ENCODE peak calls at places on chromosomes 6 and 20, in six cellular contexts. N, A, M, D, F and U are unnamed samples.

GRCh38 chr20:52190437-52191131 is 995 bp downstream of the ZFP64 start:
- DNase-seq in N (peak; percentile 11), A (peak; percentile 41), M (peak; percentile 49), D (no peak), F (no peak), U (peak; percentile 55)

GRCh38 chr6:132286298-132287019 is 114.8 kb downstream of the MOXD1 start:
- DNase-seq in N (no peak), A (no peak), M (no peak), D (no peak), F (no peak), U (no peak)

GRCh38 chr6:11324453-11325023 is 92.1 kb upstream of the NEDD9 start:
- DNase-seq in N (peak; percentile 19), A (no peak), M (no peak), D (no peak), F (no peak), U (peak; percentile 33)

GRCh38 chr20:19964289-19965263 is 52.6 kb upstream of the NAA20 start:
- DNase-seq in N (peak; percentile 97), A (no peak), M (no peak), D (no peak), F (peak; percentile 68), U (peak; percentile 94)

GRCh38 chr6:98808522-98809210 is 25.7 kb upstream of the POU3F2 start:
- DNase-seq in N (no peak), A (no peak), M (no peak), D (no peak), F (no peak), U (no peak)

GRCh38 chr20:35820715-35821114 is 48.9 kb downstream of the PHF20 start:
- DNase-seq in N (peak; percentile 52), A (no peak), M (no peak), D (no peak), F (no peak), U (peak; percentile 57)

GRCh38 chr20:63978319-63979220 is 872 bp downstream of the SAMD10 start:
- DNase-seq in N (peak; percentile 43), A (peak; percentile 85), M (peak; percentile 89), D (no peak), F (peak; percentile 75), U (peak; percentile 62)

GRCh38 chr6:17950095-17950494 is 37.3 kb downstream of the KIF13A start:
- DNase-seq in N (no peak), A (no peak), M (no peak), D (no peak), F (no peak), U (no peak)

GRCh38 chr20:49785851-49786174 is 26.8 kb upstream of the SLC9A8 start:
- DNase-seq in N (no peak), A (no peak), M (no peak), D (no peak), F (no peak), U (no peak)

GRCh38 chr20:35451295-35451694 is 4.1 kb upstream of the CEP250 start:
- DNase-seq in N (no peak), A (no peak), M (no peak), D (no peak), F (no peak), U (no peak)

GRCh38 chr20:54144847-54145246 is 28.9 kb downstream of the CYP24A1 start:
- DNase-seq in N (no peak), A (no peak), M (no peak), D (no peak), F (no peak), U (no peak)

GRCh38 chr6:167108278-167108677 is 14.6 kb upstream of the CCR6 start:
- DNase-seq in N (no peak), A (no peak), M (no peak), D (no peak), F (no peak), U (no peak)

GRCh38 chr6:55678330-55679224 is 99.6 kb upstream of the HMGCLL1 start:
- DNase-seq in N (peak; percentile 25), A (no peak), M (no peak), D (no peak), F (no peak), U (peak; percentile 25)

GRCh38 chr20:33655164-33655563 is 7.0 kb upstream of the C20orf144 start:
- DNase-seq in N (no peak), A (no peak), M (no peak), D (no peak), F (no peak), U (no peak)

GRCh38 chr6:87139236-87139635 is 16.1 kb upstream of the ZNF292 start:
- DNase-seq in N (peak; percentile 62), A (no peak), M (no peak), D (no peak), F (peak; percentile 15), U (peak; percentile 61)

GRCh38 chr6:85081102-85081501 is 316.7 kb upstream of the TBX18 start:
- DNase-seq in N (no peak), A (no peak), M (no peak), D (no peak), F (no peak), U (no peak)

GRCh38 chr20:23257848-23258746 is 92.5 kb upstream of the NXT1 start:
- DNase-seq in N (peak; percentile 88), A (no peak), M (peak; percentile 28), D (no peak), F (peak; percentile 38), U (peak; percentile 93)

GRCh38 chr6:26045939-26046368 is 41.3 kb upstream of the HFE start:
- DNase-seq in N (no peak), A (no peak), M (no peak), D (no peak), F (no peak), U (no peak)

GRCh38 chr6:70527071-70527737 is 39.5 kb upstream of the SDHAF4 start:
- DNase-seq in N (peak; percentile 61), A (no peak), M (no peak), D (no peak), F (no peak), U (no peak)

GRCh38 chr20:12596863-12597262 is 411.9 kb upstream of the SPTLC3 start:
- DNase-seq in N (no peak), A (no peak), M (no peak), D (no peak), F (no peak), U (no peak)

GRCh38 chr6:2853766-2854393 is 12.2 kb upstream of the SERPINB1 start:
- DNase-seq in N (peak; percentile 89), A (peak; percentile 77), M (no peak), D (no peak), F (peak; percentile 68), U (peak; percentile 84)

GRCh38 chr20:59945175-59945574 is 5.0 kb downstream of the FAM217B start:
- DNase-seq in N (no peak), A (no peak), M (no peak), D (no peak), F (no peak), U (no peak)

GRCh38 chr6:34476048-34476328 is 10.1 kb downstream of the PACSIN1 start:
- DNase-seq in N (no peak), A (no peak), M (no peak), D (no peak), F (no peak), U (no peak)

GRCh38 chr6:50380409-50381105 is 330.8 kb upstream of the DEFB112 start:
- DNase-seq in N (no peak), A (no peak), M (no peak), D (no peak), F (no peak), U (no peak)

GRCh38 chr6:91637217-91637616 is 1050.3 kb upstream of the MAP3K7 start:
- DNase-seq in N (no peak), A (no peak), M (no peak), D (no peak), F (no peak), U (no peak)

GRCh38 chr20:21272279-21272678 is 30.9 kb upstream of the XRN2 start:
- DNase-seq in N (peak; percentile 51), A (no peak), M (no peak), D (no peak), F (peak; percentile 51), U (no peak)

GRCh38 chr20:21269772-21270171 is 33.4 kb upstream of the XRN2 start:
- DNase-seq in N (no peak), A (no peak), M (no peak), D (no peak), F (no peak), U (no peak)

GRCh38 chr20:21270806-21271205 is 32.3 kb upstream of the XRN2 start:
- DNase-seq in N (no peak), A (no peak), M (no peak), D (no peak), F (no peak), U (no peak)

GRCh38 chr20:21272679-21273078 is 30.5 kb upstream of the XRN2 start:
- DNase-seq in N (no peak), A (no peak), M (no peak), D (no peak), F (no peak), U (no peak)
- H3K14ac ChIP-seq in N (no peak overlapping the region), A (no peak overlapping the region), M (no peak overlapping the region), D (no peak overlapping the region), F (no peak overlapping the region), U (no peak overlapping the region)

GRCh38 chr20:47118641-47119040 is 224.0 kb downstream of the EYA2 start:
- DNase-seq in N (peak; percentile 28), A (no peak), M (no peak), D (no peak), F (no peak), U (no peak)
- H2AK5ac ChIP-seq in N (peak overlapping the region; percentile 96), A (no peak overlapping the region), M (no peak overlapping the region), D (no peak overlapping the region), F (no peak overlapping the region), U (no peak overlapping the region)

DNA sequence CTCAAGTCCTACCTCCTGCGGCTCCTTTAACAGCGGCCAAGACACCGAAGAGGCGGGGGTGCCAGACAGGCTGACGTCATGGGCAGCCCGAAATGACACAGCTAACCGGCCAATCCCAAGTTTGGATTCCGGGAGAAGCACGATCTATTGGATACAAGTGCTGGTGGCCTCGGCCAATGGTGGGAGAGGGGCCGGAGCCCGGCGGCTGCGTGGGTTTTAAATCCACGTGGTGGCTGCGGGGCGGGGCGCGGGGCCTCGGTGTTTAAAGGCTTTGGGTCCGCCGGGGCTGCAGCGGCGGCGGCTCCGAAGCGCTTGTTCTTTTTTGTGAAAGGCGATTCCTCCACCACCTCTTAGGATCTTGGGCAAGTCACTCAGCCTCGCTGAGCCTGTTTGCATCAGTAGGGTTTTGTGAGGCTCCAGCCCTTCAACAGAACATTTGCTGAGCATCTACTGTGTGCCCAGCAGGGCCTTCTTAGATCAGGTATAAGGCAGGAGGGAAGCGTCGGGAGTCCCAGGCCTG is 8.7 kb upstream of the PMEPA1 start:
- DNase-seq in N (peak; percentile 97), A (peak; percentile 96), M (peak; percentile 90), D (peak; percentile 92), F (peak; percentile 96), U (peak; percentile 96)
- H2BK120ac ChIP-seq in N (no peak overlapping the region), A (no peak overlapping the region), M (no peak overlapping the region), D (no peak overlapping the region), F (no peak overlapping the region), U (no peak overlapping the region)

DNA sequence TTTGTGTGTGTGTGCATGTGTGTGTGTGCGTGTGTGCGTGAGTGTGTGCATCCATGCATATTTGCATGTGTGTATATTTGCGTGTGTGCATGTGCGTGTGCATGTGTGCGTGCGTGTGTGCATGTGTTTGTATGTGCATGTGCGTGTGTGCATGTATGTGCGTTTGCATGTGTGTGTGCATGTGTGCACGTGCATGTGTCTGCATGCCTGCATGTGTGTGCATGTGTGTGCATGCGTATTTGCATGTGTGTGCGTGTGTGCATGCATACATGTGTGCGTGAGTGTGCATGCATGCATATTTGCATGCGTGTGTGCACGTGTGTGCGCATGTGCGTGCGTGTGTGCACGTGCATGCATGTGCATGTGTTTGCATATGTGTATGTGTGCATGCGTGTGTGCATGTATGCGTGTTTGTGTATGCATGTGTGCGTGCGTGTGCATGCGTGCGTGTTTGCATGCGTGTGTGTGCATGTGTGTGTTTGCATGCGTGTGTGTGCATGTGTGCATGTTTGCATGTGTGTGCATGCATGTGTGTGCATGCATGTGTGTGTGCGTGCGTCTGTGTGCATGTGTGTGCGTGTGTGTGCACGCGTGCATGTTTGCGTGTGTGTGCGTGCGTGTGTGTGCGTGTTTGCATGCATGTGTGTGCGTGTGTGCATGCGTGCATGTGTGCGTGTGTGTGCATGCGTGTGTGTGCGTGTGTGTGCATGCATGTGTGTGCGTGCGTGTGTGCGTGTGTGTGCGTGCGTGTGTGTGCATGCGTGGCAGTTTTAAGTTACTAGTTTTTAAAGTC is 57.7 kb upstream of the SMOC2 start:
- DNase-seq in N (no peak), A (no peak), M (no peak), D (no peak), F (no peak), U (no peak)
- H3K14ac ChIP-seq in N (no peak overlapping the region), A (no peak overlapping the region), M (no peak overlapping the region), D (peak overlapping the region; percentile 100), F (no peak overlapping the region), U (no peak overlapping the region)